ENCODE peak calls at places on chromosomes 1 and 21, in ten cellular contexts. One of them, this sample, is unnamed. For H3K4me1, the result is how much of the 10 kb centered on the place peaks cover.

GRCh38 chr1:220655509-220655908 is 34.7 kb upstream of the C1orf115 start:
- DNase-seq in lower lobe of right lung: no peak
- DNase-seq in heart right ventricle: no peak
- DNase-seq in A549: no peak
- DNase-seq in colonic mucosa: no peak
- DNase-seq in effector memory CD4-positive, alpha-beta T cell: no peak
- DNase-seq in ovary: no peak
- DNase-seq in suprapubic skin: no peak
- DNase-seq in PC-9: no peak
- DNase-seq in adrenal gland: no peak
- DNase-seq in this sample: no peak

GRCh38 chr1:51032936-51033335 is 62.9 kb downstream of the CDKN2C start:
- DNase-seq in lower lobe of right lung: no peak
- DNase-seq in heart right ventricle: no peak
- DNase-seq in A549: no peak
- DNase-seq in colonic mucosa: no peak
- DNase-seq in effector memory CD4-positive, alpha-beta T cell: no peak
- DNase-seq in ovary: no peak
- DNase-seq in suprapubic skin: no peak
- DNase-seq in PC-9: peak
- DNase-seq in adrenal gland: no peak
- DNase-seq in this sample: no peak

GRCh38 chr1:51272916-51273315 is 36.8 kb downstream of the RNF11 start:
- DNase-seq in lower lobe of right lung: no peak
- DNase-seq in heart right ventricle: no peak
- DNase-seq in A549: no peak
- DNase-seq in colonic mucosa: no peak
- DNase-seq in effector memory CD4-positive, alpha-beta T cell: no peak
- DNase-seq in ovary: no peak
- DNase-seq in suprapubic skin: no peak
- DNase-seq in PC-9: no peak
- DNase-seq in adrenal gland: no peak
- DNase-seq in this sample: no peak

GRCh38 chr1:108830119-108831008 is 26.5 kb downstream of the AKNAD1 start:
- DNase-seq in lower lobe of right lung: peak
- DNase-seq in heart right ventricle: peak
- DNase-seq in A549: peak
- DNase-seq in colonic mucosa: peak
- DNase-seq in effector memory CD4-positive, alpha-beta T cell: no peak
- DNase-seq in ovary: no peak
- DNase-seq in suprapubic skin: peak
- DNase-seq in PC-9: peak
- DNase-seq in adrenal gland: peak
- DNase-seq in this sample: peak

GRCh38 chr1:218575856-218576255 is 230.7 kb downstream of the TGFB2 start:
- DNase-seq in lower lobe of right lung: no peak
- DNase-seq in heart right ventricle: no peak
- DNase-seq in A549: no peak
- DNase-seq in colonic mucosa: no peak
- DNase-seq in effector memory CD4-positive, alpha-beta T cell: no peak
- DNase-seq in ovary: no peak
- DNase-seq in suprapubic skin: no peak
- DNase-seq in PC-9: no peak
- DNase-seq in adrenal gland: no peak
- DNase-seq in this sample: no peak

GRCh38 chr1:237873487-237873927 is 17.2 kb downstream of the ZP4 start:
- DNase-seq in lower lobe of right lung: no peak
- DNase-seq in heart right ventricle: no peak
- DNase-seq in A549: peak
- DNase-seq in colonic mucosa: no peak
- DNase-seq in effector memory CD4-positive, alpha-beta T cell: no peak
- DNase-seq in ovary: no peak
- DNase-seq in suprapubic skin: no peak
- DNase-seq in PC-9: peak
- DNase-seq in adrenal gland: peak
- DNase-seq in this sample: no peak

GRCh38 chr1:229155472-229155871 is 115.4 kb upstream of the RAB4A start:
- DNase-seq in lower lobe of right lung: no peak
- DNase-seq in heart right ventricle: peak
- DNase-seq in A549: no peak
- DNase-seq in colonic mucosa: no peak
- DNase-seq in effector memory CD4-positive, alpha-beta T cell: no peak
- DNase-seq in ovary: no peak
- DNase-seq in suprapubic skin: no peak
- DNase-seq in PC-9: no peak
- DNase-seq in adrenal gland: peak
- DNase-seq in this sample: peak

GRCh38 chr1:234264832-234265231 is 108.4 kb upstream of the COA6 start:
- DNase-seq in lower lobe of right lung: no peak
- DNase-seq in heart right ventricle: no peak
- DNase-seq in A549: no peak
- DNase-seq in colonic mucosa: no peak
- DNase-seq in effector memory CD4-positive, alpha-beta T cell: no peak
- DNase-seq in ovary: no peak
- DNase-seq in suprapubic skin: no peak
- DNase-seq in PC-9: no peak
- DNase-seq in adrenal gland: no peak
- DNase-seq in this sample: no peak

GRCh38 chr1:33985656-33986055 is 121.8 kb downstream of the HMGB4 start:
- DNase-seq in lower lobe of right lung: no peak
- DNase-seq in heart right ventricle: no peak
- DNase-seq in A549: no peak
- DNase-seq in colonic mucosa: no peak
- DNase-seq in effector memory CD4-positive, alpha-beta T cell: no peak
- DNase-seq in ovary: no peak
- DNase-seq in suprapubic skin: no peak
- DNase-seq in PC-9: no peak
- DNase-seq in adrenal gland: no peak
- DNase-seq in this sample: no peak

GRCh38 chr1:156910309-156910782 is 10.1 kb upstream of the LRRC71 start:
- DNase-seq in lower lobe of right lung: peak
- DNase-seq in heart right ventricle: no peak
- DNase-seq in A549: peak
- DNase-seq in colonic mucosa: peak
- DNase-seq in effector memory CD4-positive, alpha-beta T cell: peak
- DNase-seq in ovary: no peak
- DNase-seq in suprapubic skin: no peak
- DNase-seq in PC-9: no peak
- DNase-seq in adrenal gland: no peak
- DNase-seq in this sample: no peak

GRCh38 chr1:98761238-98761637 is 99.7 kb downstream of the SNX7 start:
- DNase-seq in lower lobe of right lung: no peak
- DNase-seq in heart right ventricle: no peak
- DNase-seq in A549: peak
- DNase-seq in colonic mucosa: no peak
- DNase-seq in effector memory CD4-positive, alpha-beta T cell: no peak
- DNase-seq in ovary: no peak
- DNase-seq in suprapubic skin: no peak
- DNase-seq in PC-9: no peak
- DNase-seq in adrenal gland: no peak
- DNase-seq in this sample: no peak

GRCh38 chr1:183039985-183040447 is 16.8 kb downstream of the LAMC1 start:
- DNase-seq in lower lobe of right lung: no peak
- DNase-seq in heart right ventricle: no peak
- DNase-seq in A549: no peak
- DNase-seq in colonic mucosa: no peak
- DNase-seq in effector memory CD4-positive, alpha-beta T cell: no peak
- DNase-seq in ovary: no peak
- DNase-seq in suprapubic skin: no peak
- DNase-seq in PC-9: no peak
- DNase-seq in adrenal gland: no peak
- DNase-seq in this sample: no peak

GRCh38 chr1:43549921-43550597 is 19.4 kb downstream of the PTPRF start:
- DNase-seq in lower lobe of right lung: peak
- DNase-seq in heart right ventricle: no peak
- DNase-seq in A549: no peak
- DNase-seq in colonic mucosa: peak
- DNase-seq in effector memory CD4-positive, alpha-beta T cell: no peak
- DNase-seq in ovary: peak
- DNase-seq in suprapubic skin: peak
- DNase-seq in PC-9: peak
- DNase-seq in adrenal gland: peak
- DNase-seq in this sample: no peak
- H3K4me3 ChIP-seq in lower lobe of right lung: peak
- H3K4me3 ChIP-seq in heart right ventricle: no peak
- H3K4me3 ChIP-seq in A549: no peak
- H3K4me3 ChIP-seq in colonic mucosa: peak
- H3K4me3 ChIP-seq in effector memory CD4-positive, alpha-beta T cell: no peak
- H3K4me3 ChIP-seq in ovary: peak
- H3K4me3 ChIP-seq in suprapubic skin: peak
- H3K4me3 ChIP-seq in PC-9: peak
- H3K4me3 ChIP-seq in adrenal gland: peak
- H3K4me3 ChIP-seq in this sample: peak

GRCh38 chr1:30814292-30814691 is 56.7 kb upstream of the LAPTM5 start:
- DNase-seq in lower lobe of right lung: no peak
- DNase-seq in heart right ventricle: no peak
- DNase-seq in A549: no peak
- DNase-seq in colonic mucosa: no peak
- DNase-seq in effector memory CD4-positive, alpha-beta T cell: no peak
- DNase-seq in ovary: no peak
- DNase-seq in suprapubic skin: no peak
- DNase-seq in PC-9: no peak
- DNase-seq in adrenal gland: no peak
- DNase-seq in this sample: no peak
- H3K4me1 ChIP-seq in lower lobe of right lung: under half
- H3K4me1 ChIP-seq in heart right ventricle: under half
- H3K4me1 ChIP-seq in A549: under half
- H3K4me1 ChIP-seq in colonic mucosa: under half
- H3K4me1 ChIP-seq in effector memory CD4-positive, alpha-beta T cell: under half
- H3K4me1 ChIP-seq in ovary: under half
- H3K4me1 ChIP-seq in suprapubic skin: under half
- H3K4me1 ChIP-seq in PC-9: under half
- H3K4me1 ChIP-seq in adrenal gland: under half
- H3K4me1 ChIP-seq in this sample: under half

GRCh38 chr21:16590658-16591057 is 860.9 kb downstream of the USP25 start:
- DNase-seq in lower lobe of right lung: no peak
- DNase-seq in heart right ventricle: no peak
- DNase-seq in A549: no peak
- DNase-seq in colonic mucosa: no peak
- DNase-seq in effector memory CD4-positive, alpha-beta T cell: no peak
- DNase-seq in ovary: no peak
- DNase-seq in suprapubic skin: no peak
- DNase-seq in PC-9: no peak
- DNase-seq in adrenal gland: no peak
- DNase-seq in this sample: no peak

GRCh38 chr21:16589499-16589898 is 859.7 kb downstream of the USP25 start:
- DNase-seq in lower lobe of right lung: no peak
- DNase-seq in heart right ventricle: no peak
- DNase-seq in A549: no peak
- DNase-seq in colonic mucosa: no peak
- DNase-seq in effector memory CD4-positive, alpha-beta T cell: no peak
- DNase-seq in ovary: no peak
- DNase-seq in suprapubic skin: no peak
- DNase-seq in PC-9: no peak
- DNase-seq in adrenal gland: no peak
- DNase-seq in this sample: no peak

GRCh38 chr21:16594191-16594590 is 864.4 kb downstream of the USP25 start:
- DNase-seq in lower lobe of right lung: no peak
- DNase-seq in heart right ventricle: no peak
- DNase-seq in A549: no peak
- DNase-seq in colonic mucosa: no peak
- DNase-seq in effector memory CD4-positive, alpha-beta T cell: no peak
- DNase-seq in ovary: no peak
- DNase-seq in suprapubic skin: no peak
- DNase-seq in PC-9: no peak
- DNase-seq in adrenal gland: no peak
- DNase-seq in this sample: no peak

GRCh38 chr21:16590186-16590585 is 860.4 kb downstream of the USP25 start:
- DNase-seq in lower lobe of right lung: no peak
- DNase-seq in heart right ventricle: no peak
- DNase-seq in A549: no peak
- DNase-seq in colonic mucosa: no peak
- DNase-seq in effector memory CD4-positive, alpha-beta T cell: no peak
- DNase-seq in ovary: no peak
- DNase-seq in suprapubic skin: no peak
- DNase-seq in PC-9: no peak
- DNase-seq in adrenal gland: no peak
- DNase-seq in this sample: no peak

DNA sequence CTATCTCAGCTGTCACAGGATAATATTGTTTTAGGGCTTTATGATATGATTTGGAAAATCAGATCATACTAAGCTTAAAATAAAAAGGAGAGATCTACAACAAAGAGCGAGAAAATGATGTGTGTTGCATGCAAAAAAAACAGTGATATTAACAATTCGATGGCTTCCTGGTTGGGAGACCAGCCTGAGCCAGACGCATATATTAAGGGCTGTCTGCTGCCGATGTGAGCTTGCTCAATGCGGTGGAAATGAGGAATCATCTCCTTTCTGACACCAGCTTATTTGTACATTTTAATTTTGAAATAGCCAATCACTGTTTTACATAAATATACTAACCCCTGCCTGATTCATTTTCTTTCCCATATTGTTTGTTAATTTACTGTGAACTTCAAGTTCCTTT is 862.6 kb downstream of the USP25 start:
- DNase-seq in lower lobe of right lung: no peak
- DNase-seq in heart right ventricle: no peak
- DNase-seq in A549: no peak
- DNase-seq in colonic mucosa: no peak
- DNase-seq in effector memory CD4-positive, alpha-beta T cell: no peak
- DNase-seq in ovary: no peak
- DNase-seq in suprapubic skin: no peak
- DNase-seq in PC-9: no peak
- DNase-seq in adrenal gland: no peak
- DNase-seq in this sample: no peak
- H3K27ac ChIP-seq in lower lobe of right lung: no peak
- H3K27ac ChIP-seq in heart right ventricle: no peak
- H3K27ac ChIP-seq in A549: no peak
- H3K27ac ChIP-seq in colonic mucosa: no peak
- H3K27ac ChIP-seq in effector memory CD4-positive, alpha-beta T cell: no peak
- H3K27ac ChIP-seq in ovary: no peak
- H3K27ac ChIP-seq in suprapubic skin: no peak
- H3K27ac ChIP-seq in PC-9: no peak
- H3K27ac ChIP-seq in adrenal gland: no peak
- H3K27ac ChIP-seq in this sample: no peak

DNA sequence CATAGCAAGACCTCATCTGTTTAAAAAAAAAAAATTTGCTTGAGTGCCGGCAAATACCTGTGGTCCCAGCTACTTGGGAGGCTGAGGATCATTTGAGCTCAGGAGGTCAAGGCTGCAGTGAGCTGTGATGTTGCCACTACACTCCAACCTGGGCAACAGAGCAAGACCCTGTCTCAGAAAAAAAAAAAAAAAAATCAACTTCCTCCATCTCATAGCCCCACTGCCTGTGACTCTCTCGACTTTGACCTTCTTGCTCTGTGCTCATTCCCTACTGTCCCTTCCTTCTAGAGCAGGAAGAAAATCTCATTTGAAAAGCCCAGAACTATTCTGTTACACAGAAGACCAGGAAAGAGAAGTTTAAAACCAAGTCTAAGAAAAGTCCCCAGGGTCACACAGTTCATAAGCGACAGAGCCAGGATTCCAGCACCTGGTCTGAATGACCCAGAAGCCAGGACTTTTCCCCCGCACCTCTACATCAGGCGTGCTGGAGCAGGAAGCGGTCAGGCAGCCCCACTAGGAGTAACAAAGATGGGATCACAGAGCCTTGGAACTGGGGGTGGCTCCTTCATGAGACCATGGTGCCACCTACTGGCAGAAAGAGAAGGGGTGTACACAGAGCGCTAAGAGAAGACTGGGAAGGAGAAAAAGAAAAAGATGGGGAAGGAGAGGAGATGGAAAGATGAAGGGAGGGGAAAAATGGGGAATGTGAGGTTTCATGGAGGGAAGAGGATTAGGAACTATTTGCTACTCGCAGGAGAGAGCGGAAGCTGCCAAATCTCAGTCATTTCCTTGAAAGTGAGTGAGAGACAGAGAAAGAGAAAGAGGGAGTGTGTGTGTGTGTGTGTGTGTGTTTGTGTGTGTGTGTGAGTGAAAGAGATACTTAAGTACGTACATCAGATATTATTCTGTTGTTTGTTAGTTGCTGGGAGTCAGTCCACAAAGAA is 3.1 kb upstream of the P3R3URF start:
- DNase-seq in lower lobe of right lung: peak
- DNase-seq in heart right ventricle: peak
- DNase-seq in A549: peak
- DNase-seq in colonic mucosa: peak
- DNase-seq in effector memory CD4-positive, alpha-beta T cell: peak
- DNase-seq in ovary: peak
- DNase-seq in suprapubic skin: peak
- DNase-seq in PC-9: peak
- DNase-seq in adrenal gland: peak
- DNase-seq in this sample: peak
- H3K4me3 ChIP-seq in lower lobe of right lung: no peak
- H3K4me3 ChIP-seq in heart right ventricle: no peak
- H3K4me3 ChIP-seq in A549: no peak
- H3K4me3 ChIP-seq in colonic mucosa: no peak
- H3K4me3 ChIP-seq in effector memory CD4-positive, alpha-beta T cell: no peak
- H3K4me3 ChIP-seq in ovary: no peak
- H3K4me3 ChIP-seq in suprapubic skin: no peak
- H3K4me3 ChIP-seq in PC-9: peak
- H3K4me3 ChIP-seq in adrenal gland: no peak
- H3K4me3 ChIP-seq in this sample: no peak

This sample was measured in gastrocnemius medialis.